ENCODE peak calls at places on chromosome 7, in five cellular contexts. One of them, this sample, is unnamed.

GRCh38 chr7:1817061-1817712 is 147.1 kb downstream of the ELFN1 start:
- DNase-seq in IMR-90: no peak
- DNase-seq in K562: no peak
- DNase-seq in HepG2: no peak
- DNase-seq in SK-N-SH: no peak
- DNase-seq in this sample: no peak

GRCh38 chr7:111821076-111821475 is 258.8 kb upstream of the IMMP2L start:
- DNase-seq in IMR-90: no peak
- DNase-seq in K562: no peak
- DNase-seq in HepG2: no peak
- DNase-seq in SK-N-SH: no peak
- DNase-seq in this sample: no peak

GRCh38 chr7:87513735-87514319 is 38.3 kb upstream of the ABCB4 start:
- DNase-seq in IMR-90: no peak
- DNase-seq in K562: no peak
- DNase-seq in HepG2: no peak
- DNase-seq in SK-N-SH: no peak
- DNase-seq in this sample: no peak

GRCh38 chr7:134643131-134643530 is 3.5 kb upstream of the BPGM start:
- DNase-seq in IMR-90: no peak
- DNase-seq in K562: no peak
- DNase-seq in HepG2: no peak
- DNase-seq in SK-N-SH: no peak
- DNase-seq in this sample: no peak

GRCh38 chr7:100827330-100828226 is at the start of gene EPHB4:
- DNase-seq in IMR-90: peak
- DNase-seq in K562: peak
- DNase-seq in HepG2: peak
- DNase-seq in SK-N-SH: peak
- DNase-seq in this sample: no peak

GRCh38 chr7:50306491-50307367 is 2.2 kb downstream of the IKZF1 start:
- DNase-seq in IMR-90: no peak
- DNase-seq in K562: peak
- DNase-seq in HepG2: no peak
- DNase-seq in SK-N-SH: no peak
- DNase-seq in this sample: no peak

GRCh38 chr7:149141893-149142292 is 5.4 kb upstream of the ZNF398 start:
- DNase-seq in IMR-90: no peak
- DNase-seq in K562: peak
- DNase-seq in HepG2: no peak
- DNase-seq in SK-N-SH: no peak
- DNase-seq in this sample: no peak

GRCh38 chr7:99476107-99476506 is 3.4 kb downstream of the ZNF789 start:
- DNase-seq in IMR-90: no peak
- DNase-seq in K562: no peak
- DNase-seq in HepG2: no peak
- DNase-seq in SK-N-SH: no peak
- DNase-seq in this sample: no peak

GRCh38 chr7:150417239-150417638 is 33.2 kb upstream of the GIMAP8 start:
- DNase-seq in IMR-90: no peak
- DNase-seq in K562: no peak
- DNase-seq in HepG2: no peak
- DNase-seq in SK-N-SH: no peak
- DNase-seq in this sample: no peak

GRCh38 chr7:45589061-45589460 is 14.9 kb downstream of the ADCY1 start:
- DNase-seq in IMR-90: no peak
- DNase-seq in K562: no peak
- DNase-seq in HepG2: no peak
- DNase-seq in SK-N-SH: no peak
- DNase-seq in this sample: no peak

GRCh38 chr7:94284120-94284519 is 110.6 kb upstream of the COL1A2 start:
- DNase-seq in IMR-90: no peak
- DNase-seq in K562: no peak
- DNase-seq in HepG2: no peak
- DNase-seq in SK-N-SH: no peak
- DNase-seq in this sample: no peak

GRCh38 chr7:101031082-101031481 is 11.2 kb downstream of the MUC17 start:
- DNase-seq in IMR-90: no peak
- DNase-seq in K562: no peak
- DNase-seq in HepG2: no peak
- DNase-seq in SK-N-SH: no peak
- DNase-seq in this sample: no peak

GRCh38 chr7:131627589-131628212 is 71.3 kb upstream of the PODXL start:
- DNase-seq in IMR-90: no peak
- DNase-seq in K562: no peak
- DNase-seq in HepG2: no peak
- DNase-seq in SK-N-SH: no peak
- DNase-seq in this sample: no peak

GRCh38 chr7:101218236-101219130 is 518 bp downstream of the ZNHIT1 start:
- DNase-seq in IMR-90: peak
- DNase-seq in K562: no peak
- DNase-seq in HepG2: no peak
- DNase-seq in SK-N-SH: no peak
- DNase-seq in this sample: no peak

GRCh38 chr7:149772236-149772820 is 1.1 kb downstream of the ZNF467 start:
- DNase-seq in IMR-90: no peak
- DNase-seq in K562: peak
- DNase-seq in HepG2: no peak
- DNase-seq in SK-N-SH: peak
- DNase-seq in this sample: no peak

GRCh38 chr7:24963218-24963617 is 16.8 kb downstream of the OSBPL3 start:
- DNase-seq in IMR-90: peak
- DNase-seq in K562: no peak
- DNase-seq in HepG2: no peak
- DNase-seq in SK-N-SH: no peak
- DNase-seq in this sample: peak

GRCh38 chr7:23334482-23335056 is 35.4 kb downstream of the MALSU1 start:
- DNase-seq in IMR-90: peak
- DNase-seq in K562: peak
- DNase-seq in HepG2: peak
- DNase-seq in SK-N-SH: no peak
- DNase-seq in this sample: no peak

GRCh38 chr7:47653550-47654351 is 71.8 kb upstream of the TNS3 start:
- DNase-seq in IMR-90: peak
- DNase-seq in K562: no peak
- DNase-seq in HepG2: no peak
- DNase-seq in SK-N-SH: peak
- DNase-seq in this sample: no peak

GRCh38 chr7:29370531-29371314 is 176.1 kb downstream of the CHN2 start:
- DNase-seq in IMR-90: no peak
- DNase-seq in K562: peak
- DNase-seq in HepG2: peak
- DNase-seq in SK-N-SH: no peak
- DNase-seq in this sample: no peak

GRCh38 chr7:128206017-128206746 is 34.9 kb upstream of the LEP start:
- DNase-seq in IMR-90: no peak
- DNase-seq in K562: no peak
- DNase-seq in HepG2: no peak
- DNase-seq in SK-N-SH: no peak
- DNase-seq in this sample: no peak

GRCh38 chr7:131226116-131226562 is 101.5 kb upstream of the MKLN1 start:
- DNase-seq in IMR-90: peak
- DNase-seq in K562: no peak
- DNase-seq in HepG2: peak
- DNase-seq in SK-N-SH: no peak
- DNase-seq in this sample: no peak

GRCh38 chr7:65233409-65234034 is 140.1 kb upstream of the ZNF92 start:
- DNase-seq in IMR-90: no peak
- DNase-seq in K562: no peak
- DNase-seq in HepG2: no peak
- DNase-seq in SK-N-SH: no peak
- DNase-seq in this sample: no peak
- TF ChIP-seq MXI1 in IMR-90: no peak
- TF ChIP-seq MXI1 in K562: no peak
- TF ChIP-seq MXI1 in HepG2: no peak
- TF ChIP-seq MXI1 in SK-N-SH: no peak
- TF ChIP-seq MXI1 in this sample: no peak

GRCh38 chr7:27244488-27245123 is 2.0 kb downstream of the EVX1 start:
- DNase-seq in IMR-90: no peak
- DNase-seq in K562: no peak
- DNase-seq in HepG2: no peak
- DNase-seq in SK-N-SH: no peak
- DNase-seq in this sample: no peak
- TF ChIP-seq MXI1 in IMR-90: no peak
- TF ChIP-seq MXI1 in K562: no peak
- TF ChIP-seq MXI1 in HepG2: no peak
- TF ChIP-seq MXI1 in SK-N-SH: no peak
- TF ChIP-seq MXI1 in this sample: no peak

GRCh38 chr7:30656611-30657010 is 25.6 kb downstream of the CRHR2 start:
- DNase-seq in IMR-90: no peak
- DNase-seq in K562: no peak
- DNase-seq in HepG2: no peak
- DNase-seq in SK-N-SH: no peak
- DNase-seq in this sample: no peak
- TF ChIP-seq MXI1 in IMR-90: no peak
- TF ChIP-seq MXI1 in K562: no peak
- TF ChIP-seq MXI1 in HepG2: no peak
- TF ChIP-seq MXI1 in SK-N-SH: no peak
- TF ChIP-seq MXI1 in this sample: no peak

GRCh38 chr7:14195079-14195478 is 205.6 kb upstream of the ETV1 start:
- DNase-seq in IMR-90: no peak
- DNase-seq in K562: no peak
- DNase-seq in HepG2: no peak
- DNase-seq in SK-N-SH: no peak
- DNase-seq in this sample: no peak

GRCh38 chr7:14197280-14197679 is 207.8 kb upstream of the ETV1 start:
- DNase-seq in IMR-90: no peak
- DNase-seq in K562: no peak
- DNase-seq in HepG2: no peak
- DNase-seq in SK-N-SH: no peak
- DNase-seq in this sample: no peak

GRCh38 chr7:14196555-14196954 is 207.1 kb upstream of the ETV1 start:
- DNase-seq in IMR-90: peak
- DNase-seq in K562: no peak
- DNase-seq in HepG2: no peak
- DNase-seq in SK-N-SH: no peak
- DNase-seq in this sample: no peak

GRCh38 chr7:14195896-14196295 is 206.4 kb upstream of the ETV1 start:
- DNase-seq in IMR-90: no peak
- DNase-seq in K562: no peak
- DNase-seq in HepG2: no peak
- DNase-seq in SK-N-SH: no peak
- DNase-seq in this sample: no peak

DNA sequence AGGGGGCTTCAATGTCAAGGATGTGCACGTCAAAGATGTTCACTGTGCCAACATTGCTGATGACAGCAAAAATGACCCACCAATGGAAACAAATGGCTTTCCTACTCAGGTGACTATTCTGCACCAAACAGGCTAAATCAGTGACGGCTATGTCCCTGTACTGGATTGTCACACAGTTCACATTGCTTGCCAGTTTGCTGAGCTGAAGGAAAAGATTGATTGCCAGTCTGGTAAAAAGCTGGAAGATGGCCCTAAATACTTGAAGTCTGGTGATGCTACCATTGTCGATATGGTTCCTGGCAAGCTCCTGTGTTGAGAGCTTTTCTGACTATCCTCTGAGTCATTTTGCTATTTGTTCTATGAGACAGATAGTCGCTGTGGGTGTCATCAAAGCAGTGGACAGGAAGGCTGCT is 202.2 kb upstream of the ETV1 start:
- DNase-seq in IMR-90: peak
- DNase-seq in K562: no peak
- DNase-seq in HepG2: no peak
- DNase-seq in SK-N-SH: no peak
- DNase-seq in this sample: no peak
- TF ChIP-seq MXI1 in IMR-90: no peak
- TF ChIP-seq MXI1 in K562: no peak
- TF ChIP-seq MXI1 in HepG2: no peak
- TF ChIP-seq MXI1 in SK-N-SH: no peak
- TF ChIP-seq MXI1 in this sample: no peak

GRCh38 chr7:138663741-138664710 is 37.1 kb downstream of the SVOPL start:
- DNase-seq in IMR-90: no peak
- DNase-seq in K562: no peak
- DNase-seq in HepG2: no peak
- DNase-seq in SK-N-SH: peak
- DNase-seq in this sample: no peak
- TF ChIP-seq MXI1 in IMR-90: no peak
- TF ChIP-seq MXI1 in K562: no peak
- TF ChIP-seq MXI1 in HepG2: no peak
- TF ChIP-seq MXI1 in SK-N-SH: no peak
- TF ChIP-seq MXI1 in this sample: no peak

This sample was measured in GM12878.